ENCODE peak calls at places on chromosomes 12 and 14, in six cellular contexts. X, L, G, S, A and E are unnamed samples.

GRCh38 chr12:20601668-20602280 is 93.4 kb upstream of the SLCO1C1 start:
- DNase-seq in S (peak), G (peak), X (no peak), L (peak), A (no peak), E (no peak)

GRCh38 chr12:124740691-124741137 is 123.0 kb downstream of the SCARB1 start:
- DNase-seq in G (peak), S (no peak), L (peak), X (no peak), A (no peak), E (no peak)

GRCh38 chr14:73209943-73210342 is 27.4 kb upstream of the PAPLN start:
- DNase-seq in X (no peak), L (peak), A (no peak), S (no peak), G (no peak), E (no peak)

GRCh38 chr12:31897791-31898503 is 61.3 kb upstream of the RESF1 start:
- DNase-seq in S (no peak), X (no peak), G (peak), L (peak), A (peak), E (no peak)

GRCh38 chr14:38139926-38140325 is 67.8 kb upstream of the SSTR1 start:
- DNase-seq in S (no peak), G (no peak), X (no peak), L (no peak), A (no peak), E (no peak)

GRCh38 chr12:131710464-131711457 is at the start of gene SFSWAP:
- DNase-seq in S (peak), X (peak), A (peak), L (peak), G (peak), E (peak)

GRCh38 chr14:68663385-68664076 is 129.3 kb downstream of the ZFP36L1 start:
- DNase-seq in A (peak), G (peak), X (no peak), L (peak), S (peak), E (no peak)

GRCh38 chr12:128818065-128819022 is 5.4 kb downstream of the SLC15A4 start:
- DNase-seq in X (no peak), G (peak), A (no peak), L (peak), S (peak), E (no peak)

GRCh38 chr14:65961004-65961403 is 525.2 kb upstream of the CCDC196 start:
- DNase-seq in G (peak), X (peak), L (peak), S (peak), A (peak), E (no peak)

GRCh38 chr12:113473942-113474341 is 2.3 kb upstream of the LHX5 start:
- DNase-seq in G (no peak), L (no peak), S (no peak), X (no peak), A (no peak), E (no peak)

GRCh38 chr12:121227294-121227693 is 17.4 kb downstream of the P2RX4 start:
- DNase-seq in X (no peak), G (no peak), A (no peak), L (no peak), S (no peak), E (no peak)

GRCh38 chr12:968561-968960 is 19.1 kb upstream of the RAD52 start:
- DNase-seq in X (no peak), S (no peak), A (no peak), G (no peak), L (no peak), E (no peak)

GRCh38 chr12:3436496-3437060 is 54.4 kb upstream of the PRMT8 start:
- DNase-seq in X (no peak), G (peak), S (no peak), L (no peak), A (no peak), E (no peak)

GRCh38 chr14:35808076-35808657 is 928 bp downstream of the RALGAPA1 start:
- DNase-seq in S (no peak), G (no peak), L (peak), X (no peak), A (no peak), E (no peak)

GRCh38 chr14:61652526-61653262 is 42.6 kb upstream of the HIF1A start:
- DNase-seq in S (peak), X (no peak), L (peak), A (no peak), G (no peak), E (no peak)

GRCh38 chr12:79847417-79847816 is 87.5 kb downstream of the PPP1R12A start:
- DNase-seq in G (no peak), S (no peak), A (no peak), X (no peak), L (no peak), E (no peak)

GRCh38 chr12:4143909-4144308 is 129.7 kb upstream of the CCND2 start:
- DNase-seq in S (no peak), G (no peak), X (no peak), L (no peak), A (no peak), E (no peak)

GRCh38 chr12:132239796-132240668 is 89.4 kb downstream of the GALNT9 start:
- DNase-seq in L (no peak), S (no peak), A (no peak), G (no peak), X (no peak), E (no peak)

GRCh38 chr14:75119056-75119455 is 7.8 kb downstream of the NEK9 start:
- DNase-seq in S (peak), G (peak), X (no peak), A (no peak), L (peak), E (no peak)

GRCh38 chr12:109822951-109823411 is 10.2 kb downstream of the TRPV4 start:
- DNase-seq in A (no peak), S (no peak), G (peak), L (no peak), X (no peak), E (no peak)

GRCh38 chr12:1915082-1915968 is 3.1 kb downstream of the CACNA2D4 start:
- DNase-seq in X (no peak), G (no peak), L (no peak), A (peak), S (no peak), E (no peak)

GRCh38 chr14:49860988-49861387 is 8.4 kb upstream of the NEMF start:
- DNase-seq in L (peak), G (no peak), A (no peak), S (no peak), X (no peak), E (no peak)

GRCh38 chr14:70670992-70671651 is 29.4 kb downstream of the TTC9 start:
- DNase-seq in L (no peak), A (no peak), X (no peak), G (peak), S (peak), E (no peak)